ENCODE peak calls at places on chromosomes 6 and 20, in ten cellular contexts. S is stimulated activated CD4-positive, alpha-beta T cell treated with anti-CD3 and anti-CD28 coated beads, Interleukin-2, amount 100 ng/mL, for 48 hours; D is NAMALWA; B is cardiac fibroblast; O is NCI-H146; Z is heart left ventricle; U is immature natural killer cell; T is epithelial cell of esophagus; K is cerebellar cortex; F is WTC11. R is an unnamed sample.

GRCh38 chr6:85419046-85419759 is 30.7 kb upstream of the NT5E start:
- DNase-seq in Z (no peak), O (no peak), D (no peak), U (no peak), S (no peak), F (no peak), T (peak), K (no peak), B (no peak), R (no peak)

GRCh38 chr6:126907312-126907711 is 211.2 kb upstream of the RSPO3 start:
- DNase-seq in O (no peak), T (no peak), D (no peak), F (no peak), B (no peak), K (no peak), U (no peak), S (no peak), Z (no peak), R (no peak)

GRCh38 chr6:167247814-167248595 is 43.1 kb upstream of the UNC93A start:
- DNase-seq in D (no peak), T (no peak), F (no peak), Z (no peak), S (no peak), O (no peak), B (no peak), K (no peak), U (no peak), R (no peak)

GRCh38 chr6:132919476-132919875 is 105.1 kb downstream of the RPS12 start:
- DNase-seq in S (no peak), D (no peak), O (no peak), B (peak), U (no peak), Z (peak), T (peak), K (no peak), F (no peak), R (no peak)

GRCh38 chr20:46063652-46064054 is 26.1 kb downstream of the NCOA5 start:
- DNase-seq in T (no peak), O (no peak), U (no peak), D (no peak), K (no peak), Z (no peak), S (no peak), B (no peak), F (no peak), R (no peak)

GRCh38 chr20:41245086-41245707 is 72.3 kb downstream of the ZHX3 start:
- DNase-seq in F (peak), Z (peak), U (no peak), D (no peak), K (peak), O (peak), T (peak), B (peak), S (no peak), R (no peak)

GRCh38 chr20:64258071-64258823 is 2.7 kb downstream of the PCMTD2 start:
- DNase-seq in K (no peak), O (no peak), U (no peak), S (no peak), Z (no peak), B (no peak), T (no peak), F (no peak), D (no peak), R (no peak)

GRCh38 chr20:43590036-43590391 is 723 bp upstream of the IFT52 start:
- DNase-seq in Z (peak), S (peak), F (peak), U (no peak), T (no peak), B (no peak), D (no peak), O (peak), K (peak), R (peak)

GRCh38 chr6:11522819-11523218 is 14.7 kb upstream of the TMEM170B start:
- DNase-seq in F (no peak), O (no peak), T (peak), B (peak), S (no peak), K (no peak), Z (no peak), D (no peak), U (no peak), R (no peak)

GRCh38 chr6:96626749-96627353 is 63.9 kb downstream of the FHL5 start:
- DNase-seq in O (peak), B (peak), K (peak), U (no peak), S (no peak), D (peak), F (no peak), T (peak), Z (no peak), R (peak)

GRCh38 chr20:56808119-56808725 is 179.1 kb downstream of the TFAP2C start:
- DNase-seq in U (no peak), K (no peak), F (no peak), Z (no peak), T (peak), D (no peak), S (no peak), B (no peak), O (no peak), R (no peak)

GRCh38 chr6:113529191-113529590 is 328.0 kb upstream of the MARCKS start:
- DNase-seq in K (no peak), D (no peak), S (no peak), F (no peak), O (no peak), U (no peak), T (peak), Z (no peak), B (peak), R (no peak)

GRCh38 chr6:80962382-80962781 is 790.1 kb downstream of the TENT5A start:
- DNase-seq in Z (no peak), U (no peak), B (no peak), T (no peak), F (no peak), O (no peak), D (no peak), S (no peak), K (no peak), R (no peak)

GRCh38 chr6:97626586-97627441 is 343.8 kb upstream of the MMS22L start:
- DNase-seq in O (peak), Z (no peak), K (no peak), S (no peak), B (peak), U (no peak), D (peak), T (peak), F (no peak), R (peak)

GRCh38 chr6:110357696-110358535 is at the start of gene METTL24:
- DNase-seq in F (peak), Z (no peak), O (peak), U (peak), B (no peak), K (peak), S (no peak), T (no peak), D (no peak), R (no peak)

GRCh38 chr6:9532621-9533557 is 882.0 kb downstream of the TFAP2A start:
- DNase-seq in B (peak), D (no peak), T (peak), F (no peak), O (no peak), U (no peak), K (no peak), S (no peak), Z (no peak), R (no peak)

R was measured in OCI-LY7.